ENCODE peak calls at places on chromosomes 4 and X, in seven cellular contexts. Z is Ammon's horn; X is hepatocyte; D is D341Med; C is NCI-H2081; B is CD8-positive, alpha-beta memory T cell; H is uterus. E is an unnamed sample.

GRCh38 chr4:170420255-170420693 is 330.5 kb upstream of the AADAT start:
- DNase-seq in Z (no peak), X (peak), D (no peak), C (peak), B (no peak), H (no peak), E (no peak)

GRCh38 chrX:152640039-152640818 is 2.5 kb downstream of the GABRQ start:
- DNase-seq in Z (peak), X (peak), D (peak), C (no peak), B (no peak), H (no peak), E (no peak)

GRCh38 chr4:128302775-128303174 is 15.2 kb upstream of the PGRMC2 start:
- DNase-seq in Z (no peak), X (no peak), D (no peak), C (no peak), B (no peak), H (no peak), E (no peak)

GRCh38 chrX:50799531-50799961 is 14.4 kb downstream of the SHROOM4 start:
- DNase-seq in Z (no peak), X (peak), D (no peak), C (no peak), B (no peak), H (no peak), E (no peak)

GRCh38 chrX:65821721-65822496 is 154.5 kb downstream of the MSN start:
- DNase-seq in Z (peak), X (no peak), D (no peak), C (no peak), B (peak), H (no peak), E (no peak)

GRCh38 chr4:83548151-83548905 is 12.4 kb downstream of the GPAT3 start:
- DNase-seq in Z (peak), X (peak), D (peak), C (peak), B (peak), H (peak), E (peak)

GRCh38 chr4:120080533-120080932 is 13.9 kb upstream of the MAD2L1 start:
- DNase-seq in Z (no peak), X (no peak), D (no peak), C (no peak), B (no peak), H (no peak), E (no peak)

GRCh38 chrX:46727445-46727844 is 31.5 kb downstream of the SLC9A7 start:
- DNase-seq in Z (no peak), X (no peak), D (no peak), C (no peak), B (no peak), H (no peak), E (no peak)

GRCh38 chrX:2401590-2402360 is 99.0 kb downstream of the DHRSX start:
- DNase-seq in Z (peak), X (peak), D (peak), C (no peak), B (no peak), H (no peak), E (no peak)

GRCh38 chrX:7215842-7216241 is 67.9 kb upstream of the PUDP start:
- DNase-seq in Z (no peak), X (no peak), D (no peak), C (no peak), B (no peak), H (no peak), E (no peak)

GRCh38 chr4:109025471-109026076 is 262.7 kb upstream of the ETNPPL start:
- DNase-seq in Z (no peak), X (no peak), D (no peak), C (no peak), B (no peak), H (no peak), E (no peak)

GRCh38 chr4:103802766-103803165 is 83.0 kb upstream of the TACR3 start:
- DNase-seq in Z (no peak), X (no peak), D (no peak), C (no peak), B (no peak), H (no peak), E (no peak)

GRCh38 chrX:153634832-153635231 is 12.2 kb upstream of the DUSP9 start:
- DNase-seq in Z (no peak), X (peak), D (peak), C (no peak), B (no peak), H (peak), E (no peak)

GRCh38 chrX:45557390-45557789 is 356.7 kb upstream of the DIPK2B start:
- DNase-seq in Z (no peak), X (no peak), D (no peak), C (peak), B (no peak), H (no peak), E (no peak)

GRCh38 chrX:123859828-123860505 is at the start of gene XIAP:
- DNase-seq in Z (peak), X (peak), D (peak), C (peak), B (peak), H (peak), E (peak)

GRCh38 chrX:118976599-118977340 is 2.4 kb downstream of the LONRF3 start:
- DNase-seq in Z (no peak), X (peak), D (peak), C (peak), B (peak), H (peak), E (no peak)

GRCh38 chr4:212438-213174 is 88.3 kb downstream of the ZNF718 start:
- DNase-seq in Z (peak), X (no peak), D (no peak), C (no peak), B (no peak), H (peak), E (no peak)

GRCh38 chr4:146456681-146457080 is 65.1 kb downstream of the SLC10A7 start:
- DNase-seq in Z (no peak), X (no peak), D (no peak), C (no peak), B (no peak), H (no peak), E (no peak)

GRCh38 chrX:134725103-134725690 is 66.9 kb upstream of the PLAC1 start:
- DNase-seq in Z (no peak), X (no peak), D (no peak), C (no peak), B (no peak), H (no peak), E (no peak)

GRCh38 chr4:73139245-73139644 is 69.7 kb upstream of the COX18 start:
- DNase-seq in Z (no peak), X (no peak), D (no peak), C (no peak), B (no peak), H (no peak), E (no peak)

GRCh38 chrX:53088136-53088974 is 5.6 kb upstream of the KANTR start:
- DNase-seq in Z (peak), X (peak), D (peak), C (peak), B (peak), H (peak), E (no peak)

GRCh38 chr4:26281876-26282275 is 38.9 kb upstream of the RBPJ start:
- DNase-seq in Z (no peak), X (no peak), D (no peak), C (no peak), B (no peak), H (no peak), E (no peak)

GRCh38 chr4:163911891-163912290 is 417.4 kb downstream of the TMA16 start:
- DNase-seq in Z (no peak), X (no peak), D (no peak), C (no peak), B (no peak), H (no peak), E (no peak)

GRCh38 chr4:83356899-83357661 is 22.4 kb upstream of the HPSE start:
- DNase-seq in Z (no peak), X (peak), D (no peak), C (no peak), B (no peak), H (no peak), E (no peak)

GRCh38 chrX:45070116-45071007 is 130.3 kb downstream of the DIPK2B start:
- DNase-seq in Z (peak), X (peak), D (peak), C (peak), B (no peak), H (no peak), E (peak)

GRCh38 chr4:150619032-150619431 is 37.1 kb downstream of the MAB21L2 start:
- DNase-seq in Z (no peak), X (no peak), D (no peak), C (no peak), B (no peak), H (no peak), E (no peak)

GRCh38 chr4:121995790-121996537 is 44.1 kb upstream of the TRPC3 start:
- DNase-seq in Z (no peak), X (no peak), D (no peak), C (no peak), B (no peak), H (no peak), E (no peak)

GRCh38 chrX:71619193-71619592 is 882 bp upstream of the CXCR3 start:
- DNase-seq in Z (no peak), X (no peak), D (no peak), C (no peak), B (peak), H (no peak), E (no peak)

GRCh38 chr4:140102406-140102805 is 51.6 kb downstream of the MAML3 start:
- DNase-seq in Z (no peak), X (no peak), D (no peak), C (no peak), B (no peak), H (no peak), E (no peak)

GRCh38 chrX:16487620-16488380 is 162.2 kb upstream of the S100G start:
- DNase-seq in Z (no peak), X (no peak), D (no peak), C (no peak), B (no peak), H (no peak), E (no peak)

GRCh38 chr4:53273726-53274125 is 92.1 kb downstream of the SCFD2 start:
- DNase-seq in Z (no peak), X (no peak), D (no peak), C (no peak), B (no peak), H (no peak), E (no peak)

GRCh38 chrX:143623657-143624056 is 12.2 kb downstream of the SLITRK4 start:
- DNase-seq in Z (no peak), X (no peak), D (no peak), C (no peak), B (no peak), H (no peak), E (no peak)

GRCh38 chrX:53317365-53318069 is 36.1 kb upstream of the IQSEC2 start:
- DNase-seq in Z (peak), X (peak), D (peak), C (peak), B (peak), H (peak), E (peak)

GRCh38 chr4:48409203-48409602 is 67.9 kb downstream of the SLAIN2 start:
- DNase-seq in Z (no peak), X (no peak), D (no peak), C (no peak), B (no peak), H (no peak), E (no peak)

GRCh38 chr4:120919358-120919757 is 3.2 kb downstream of the PRDM5 start:
- DNase-seq in Z (no peak), X (no peak), D (no peak), C (no peak), B (no peak), H (no peak), E (no peak)

GRCh38 chr4:19678763-19679162 is 572.9 kb upstream of the SLIT2 start:
- DNase-seq in Z (no peak), X (no peak), D (no peak), C (no peak), B (no peak), H (no peak), E (peak)

GRCh38 chrX:54820737-54821136 is 13.2 kb downstream of the MAGED2 start:
- DNase-seq in Z (no peak), X (no peak), D (no peak), C (no peak), B (no peak), H (no peak), E (no peak)

GRCh38 chr4:20395160-20395773 is 143.6 kb downstream of the SLIT2 start:
- DNase-seq in Z (peak), X (peak), D (peak), C (peak), B (peak), H (no peak), E (peak)